ENCODE peak calls at places on chromosomes 13 and 19, in nine cellular contexts. H is ovary; P is CD4-positive, alpha-beta memory T cell; E is ascending aorta; Q is heart right ventricle; B is cardiac muscle cell; O is CD4-positive, CD25-positive, alpha-beta regulatory T cell; M is AG04450; Y is astrocyte. I is an unnamed sample.

GRCh38 chr13:24386816-24387708 is 77.7 kb downstream of the C1QTNF9 start:
- DNase-seq in H (no peak), P (no peak), E (no peak), Q (no peak), B (no peak), O (no peak), M (no peak), Y (no peak), I (no peak)

GRCh38 chr19:4375620-4376228 is 24.6 kb downstream of the SH3GL1 start:
- DNase-seq in H (no peak), P (no peak), E (peak; percentile 82), Q (no peak), B (no peak), O (no peak), M (no peak), Y (peak; percentile 69), I (no peak)

GRCh38 chr19:40274585-40275544 is 10.3 kb downstream of the AKT2 start:
- DNase-seq in H (peak; percentile 37), P (no peak), E (no peak), Q (no peak), B (no peak), O (peak; percentile 31), M (no peak), Y (no peak), I (no peak)

GRCh38 chr13:47008318-47008717 is 111.5 kb upstream of the HTR2A start:
- DNase-seq in H (no peak), P (no peak), E (no peak), Q (no peak), B (no peak), O (no peak), M (no peak), Y (no peak), I (no peak)

GRCh38 chr19:15284896-15285295 is 47.4 kb downstream of the BRD4 start:
- DNase-seq in H (no peak), P (no peak), E (no peak), Q (no peak), B (no peak), O (no peak), M (no peak), Y (no peak), I (no peak)

GRCh38 chr13:97225533-97225932 is 3.4 kb downstream of the MBNL2 start:
- DNase-seq in H (no peak), P (no peak), E (no peak), Q (no peak), B (no peak), O (peak; percentile 22), M (no peak), Y (no peak), I (no peak)

GRCh38 chr19:3492131-3492839 is 8.2 kb downstream of the DOHH start:
- DNase-seq in H (no peak), P (no peak), E (no peak), Q (no peak), B (no peak), O (no peak), M (no peak), Y (no peak), I (no peak)

GRCh38 chr19:57056972-57057371 is 62.8 kb upstream of the USP29 start:
- DNase-seq in H (peak; percentile 91), P (no peak), E (no peak), Q (no peak), B (no peak), O (no peak), M (peak; percentile 1), Y (no peak), I (no peak)

GRCh38 chr13:108657520-108657919 is 28.1 kb downstream of the MYO16 start:
- DNase-seq in H (no peak), P (no peak), E (no peak), Q (no peak), B (no peak), O (no peak), M (no peak), Y (no peak), I (no peak)

GRCh38 chr19:35509861-35510625 is 3.4 kb downstream of the DMKN start:
- DNase-seq in H (peak; percentile 91), P (peak; percentile 63), E (peak; percentile 88), Q (peak; percentile 68), B (peak; percentile 93), O (peak; percentile 51), M (no peak), Y (no peak), I (peak; percentile 94)

DNA sequence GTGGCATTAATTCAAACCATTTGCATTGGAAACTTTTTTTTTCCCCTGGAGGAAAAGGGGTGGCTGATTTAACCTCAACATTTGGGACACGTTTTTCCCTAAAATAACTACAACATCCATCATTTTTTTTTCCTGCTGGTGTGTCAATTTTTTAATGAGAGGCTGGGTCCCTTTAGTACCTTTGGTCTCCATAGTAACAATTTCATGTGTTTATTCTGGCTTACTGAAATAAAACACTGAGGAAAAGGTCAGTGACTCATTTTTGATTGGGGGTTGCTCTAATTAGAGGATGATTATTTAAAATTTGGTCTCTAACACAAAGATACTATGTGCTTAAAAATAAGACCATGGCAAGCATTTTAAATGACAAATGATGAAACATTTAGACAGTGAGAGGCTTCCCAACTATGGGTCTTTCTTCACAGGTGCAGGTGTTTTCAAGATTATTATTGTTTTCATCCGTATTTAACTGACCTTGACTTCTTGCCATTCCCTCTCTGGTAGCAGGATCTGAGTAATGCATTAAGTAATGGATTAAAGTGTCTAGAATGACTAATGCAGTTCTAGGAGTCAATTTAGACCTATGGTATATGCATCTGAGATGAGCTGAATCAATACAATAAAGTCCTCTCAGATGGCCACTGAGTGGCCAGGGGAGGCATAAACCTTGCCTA is 406.4 kb downstream of the KCNRG start:
- DNase-seq in H (no peak), P (no peak), E (no peak), Q (no peak), B (no peak), O (no peak), M (no peak), Y (peak; percentile 63), I (no peak)
- H3K4me3 ChIP-seq in H (no peak overlapping the region), P (no peak overlapping the region), E (no peak overlapping the region), Q (no peak overlapping the region), B (no peak overlapping the region), O (no peak overlapping the region), M (no peak overlapping the region), Y (no peak overlapping the region), I (no peak overlapping the region)

DNA sequence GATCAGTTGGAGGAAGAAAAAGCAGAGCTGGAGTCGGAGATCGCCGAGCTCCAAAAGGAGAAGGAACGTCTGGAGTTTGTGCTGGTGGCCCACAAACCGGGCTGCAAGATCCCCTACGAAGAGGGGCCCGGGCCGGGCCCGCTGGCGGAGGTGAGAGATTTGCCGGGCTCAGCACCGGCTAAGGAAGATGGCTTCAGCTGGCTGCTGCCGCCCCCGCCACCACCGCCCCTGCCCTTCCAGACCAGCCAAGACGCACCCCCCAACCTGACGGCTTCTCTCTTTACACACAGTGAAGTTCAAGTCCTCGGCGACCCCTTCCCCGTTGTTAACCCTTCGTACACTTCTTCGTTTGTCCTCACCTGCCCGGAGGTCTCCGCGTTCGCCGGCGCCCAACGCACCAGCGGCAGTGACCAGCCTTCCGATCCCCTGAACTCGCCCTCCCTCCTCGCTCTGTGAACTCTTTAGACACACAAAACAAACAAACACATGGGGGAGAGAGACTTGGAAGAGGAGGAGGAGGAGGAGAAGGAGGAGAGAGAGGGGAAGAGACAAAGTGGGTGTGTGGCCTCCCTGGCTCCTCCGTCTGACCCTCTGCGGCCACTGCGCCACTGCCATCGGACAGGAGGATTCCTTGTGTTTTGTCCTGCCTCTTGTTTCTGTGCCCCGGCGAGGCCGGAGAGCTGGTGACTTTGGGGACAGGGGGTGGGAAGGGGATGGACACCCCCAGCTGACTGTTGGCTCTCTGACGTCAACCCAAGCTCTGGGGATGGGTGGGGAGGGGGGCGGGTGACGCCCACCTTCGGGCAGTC is 5.0 kb downstream of the FOSB start:
- DNase-seq in H (no peak), P (peak; percentile 70), E (peak; percentile 76), Q (no peak), B (no peak), O (peak; percentile 24), M (no peak), Y (no peak), I (no peak)
- H3K27me3 ChIP-seq in H (no peaks in the 10 kb centered on the region), P (no peaks in the 10 kb centered on the region), E (no peaks in the 10 kb centered on the region), Q (peaks cover 8% of the 10 kb centered on the region), B (no peaks in the 10 kb centered on the region), O (no peaks in the 10 kb centered on the region), M (no peaks in the 10 kb centered on the region), Y (no peaks in the 10 kb centered on the region), I (peaks cover 9% of the 10 kb centered on the region)

GRCh38 chr19:34178276-34178614 is 5.9 kb downstream of the LSM14A start:
- DNase-seq in H (no peak), P (no peak), E (no peak), Q (no peak), B (no peak), O (peak; percentile 35), M (no peak), Y (no peak), I (no peak)

GRCh38 chr19:34180273-34180672 is 8.0 kb downstream of the LSM14A start:
- DNase-seq in H (no peak), P (no peak), E (no peak), Q (no peak), B (no peak), O (no peak), M (no peak), Y (no peak), I (no peak)

GRCh38 chr19:34181111-34181864 is 9.0 kb downstream of the LSM14A start:
- DNase-seq in H (no peak), P (no peak), E (no peak), Q (no peak), B (no peak), O (no peak), M (no peak), Y (no peak), I (no peak)

GRCh38 chr19:34180709-34181108 is 8.4 kb downstream of the LSM14A start:
- DNase-seq in H (no peak), P (no peak), E (no peak), Q (no peak), B (no peak), O (no peak), M (no peak), Y (no peak), I (no peak)

DNA sequence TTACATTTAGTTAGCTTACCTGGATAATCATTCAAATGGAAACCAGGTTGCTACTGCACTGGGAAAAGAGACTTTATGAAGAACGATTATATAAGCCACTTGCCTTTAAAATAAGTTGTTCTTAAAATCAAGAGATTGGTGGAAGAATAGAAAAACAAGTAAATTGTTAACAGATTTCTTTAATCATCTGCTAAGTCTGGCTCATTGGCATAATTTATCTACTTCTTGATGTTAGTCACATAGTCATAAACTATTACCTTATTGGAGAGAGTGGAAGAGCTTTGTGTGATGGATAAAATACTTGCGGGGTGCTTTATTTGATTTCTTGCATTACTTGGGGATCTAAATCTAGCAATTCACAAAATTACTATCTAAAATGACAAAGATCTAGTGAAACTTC is 6.8 kb downstream of the LSM14A start:
- DNase-seq in H (no peak), P (no peak), E (no peak), Q (no peak), B (no peak), O (no peak), M (no peak), Y (no peak), I (no peak)
- H3K4me3 ChIP-seq in H (no peak overlapping the region), P (no peak overlapping the region), E (no peak overlapping the region), Q (no peak overlapping the region), B (no peak overlapping the region), O (peak overlapping the region; percentile 89), M (no peak overlapping the region), Y (no peak overlapping the region), I (no peak overlapping the region)

DNA sequence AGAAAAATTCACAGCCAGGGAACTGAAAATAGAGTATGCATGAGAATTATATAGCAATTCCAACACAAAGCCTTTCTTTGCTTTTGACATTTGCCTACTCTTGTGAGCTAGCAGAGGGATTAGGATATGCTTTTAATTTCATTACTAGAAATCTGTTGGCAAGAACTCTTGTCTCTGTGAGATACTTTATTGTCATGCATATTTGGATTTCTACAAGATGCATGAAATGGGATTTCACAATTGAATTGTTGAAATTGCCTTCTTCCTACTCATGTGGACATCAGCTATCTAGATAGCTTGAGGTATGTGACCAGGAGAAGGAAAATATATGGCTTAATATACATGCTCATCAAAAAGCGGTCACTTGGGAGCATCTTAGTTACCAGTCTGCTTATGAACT is 166.0 kb downstream of the SLC7A1 start:
- DNase-seq in H (no peak), P (no peak), E (no peak), Q (no peak), B (no peak), O (no peak), M (no peak), Y (no peak), I (no peak)
- H3K27me3 ChIP-seq in H (no peaks in the 10 kb centered on the region), P (peaks cover 14% of the 10 kb centered on the region), E (no peaks in the 10 kb centered on the region), Q (peaks cover 29% of the 10 kb centered on the region), B (no peaks in the 10 kb centered on the region), O (peaks cover 40% of the 10 kb centered on the region), M (peaks cover 39% of the 10 kb centered on the region), Y (peaks cover 52% of the 10 kb centered on the region), I (peaks cover 43% of the 10 kb centered on the region)

I was measured in upper lobe of right lung.